ENCODE peak calls at places on chromosomes 3 and 15, in eight cellular contexts. One of them, this sample, is unnamed.

GRCh38 chr3:97613139-97613538 is 151.4 kb upstream of the ARL6 start:
- DNase-seq in HepG2: no peak
- DNase-seq in GM12878: no peak
- DNase-seq in H1: no peak
- DNase-seq in breast epithelium: no peak
- DNase-seq in spleen: no peak
- DNase-seq in sigmoid colon: no peak
- DNase-seq in transverse colon: no peak
- DNase-seq in this sample: no peak

GRCh38 chr3:59381282-59381681 is 331.5 kb upstream of the CFAP20DC start:
- DNase-seq in H1: no peak
- DNase-seq in GM12878: peak; percentile 53
- DNase-seq in sigmoid colon: no peak
- DNase-seq in transverse colon: no peak
- DNase-seq in breast epithelium: no peak
- DNase-seq in HepG2: no peak
- DNase-seq in spleen: no peak
- DNase-seq in this sample: no peak

GRCh38 chr3:88280326-88280725 is 130.6 kb downstream of the C3orf38 start:
- DNase-seq in sigmoid colon: no peak
- DNase-seq in HepG2: no peak
- DNase-seq in spleen: no peak
- DNase-seq in H1: no peak
- DNase-seq in breast epithelium: no peak
- DNase-seq in GM12878: no peak
- DNase-seq in transverse colon: no peak
- DNase-seq in this sample: no peak

GRCh38 chr3:106215047-106215446 is 346.2 kb upstream of the CBLB start:
- DNase-seq in HepG2: no peak
- DNase-seq in spleen: no peak
- DNase-seq in GM12878: no peak
- DNase-seq in breast epithelium: no peak
- DNase-seq in sigmoid colon: no peak
- DNase-seq in transverse colon: no peak
- DNase-seq in H1: no peak
- DNase-seq in this sample: no peak

GRCh38 chr3:40116478-40117162 is 192.9 kb upstream of the EIF1B start:
- DNase-seq in transverse colon: no peak
- DNase-seq in H1: no peak
- DNase-seq in sigmoid colon: no peak
- DNase-seq in GM12878: no peak
- DNase-seq in HepG2: no peak
- DNase-seq in spleen: no peak
- DNase-seq in breast epithelium: no peak
- DNase-seq in this sample: no peak

GRCh38 chr15:66043264-66043663 is 174.0 kb downstream of the RAB11A start:
- DNase-seq in HepG2: peak; percentile 65
- DNase-seq in sigmoid colon: no peak
- DNase-seq in transverse colon: peak; percentile 36
- DNase-seq in GM12878: no peak
- DNase-seq in H1: no peak
- DNase-seq in breast epithelium: no peak
- DNase-seq in spleen: no peak
- DNase-seq in this sample: peak; percentile 81

GRCh38 chr15:34993877-34994276 is 5.8 kb upstream of the ZNF770 start:
- DNase-seq in HepG2: no peak
- DNase-seq in spleen: no peak
- DNase-seq in transverse colon: no peak
- DNase-seq in breast epithelium: no peak
- DNase-seq in GM12878: peak; percentile 93
- DNase-seq in H1: no peak
- DNase-seq in sigmoid colon: no peak
- DNase-seq in this sample: no peak

GRCh38 chr3:112005091-112005672 is 6.5 kb downstream of the TAGLN3 start:
- DNase-seq in H1: no peak
- DNase-seq in GM12878: no peak
- DNase-seq in transverse colon: no peak
- DNase-seq in breast epithelium: no peak
- DNase-seq in sigmoid colon: no peak
- DNase-seq in spleen: no peak
- DNase-seq in HepG2: no peak
- DNase-seq in this sample: no peak

GRCh38 chr15:76987896-76988860 is 6.7 kb upstream of the PSTPIP1 start:
- DNase-seq in breast epithelium: no peak
- DNase-seq in sigmoid colon: peak; percentile 80
- DNase-seq in H1: no peak
- DNase-seq in spleen: peak; percentile 89
- DNase-seq in HepG2: no peak
- DNase-seq in GM12878: peak; percentile 90
- DNase-seq in transverse colon: peak; percentile 49
- DNase-seq in this sample: no peak

GRCh38 chr15:93803406-93803805 is 428.0 kb upstream of the MCTP2 start:
- DNase-seq in HepG2: no peak
- DNase-seq in breast epithelium: no peak
- DNase-seq in sigmoid colon: no peak
- DNase-seq in transverse colon: no peak
- DNase-seq in spleen: no peak
- DNase-seq in GM12878: no peak
- DNase-seq in H1: no peak
- DNase-seq in this sample: no peak

GRCh38 chr3:60431599-60431958 is 819.7 kb downstream of the FHIT start:
- DNase-seq in H1: peak; percentile 27
- DNase-seq in spleen: no peak
- DNase-seq in transverse colon: no peak
- DNase-seq in GM12878: no peak
- DNase-seq in HepG2: no peak
- DNase-seq in sigmoid colon: no peak
- DNase-seq in breast epithelium: no peak
- DNase-seq in this sample: no peak

GRCh38 chr15:46865155-46865554 is 852.1 kb upstream of the SEMA6D start:
- DNase-seq in breast epithelium: no peak
- DNase-seq in HepG2: no peak
- DNase-seq in transverse colon: no peak
- DNase-seq in spleen: no peak
- DNase-seq in GM12878: no peak
- DNase-seq in H1: no peak
- DNase-seq in sigmoid colon: no peak
- DNase-seq in this sample: no peak

GRCh38 chr15:88127477-88127799 is 129.1 kb downstream of the NTRK3 start:
- DNase-seq in sigmoid colon: no peak
- DNase-seq in transverse colon: no peak
- DNase-seq in H1: no peak
- DNase-seq in GM12878: no peak
- DNase-seq in spleen: no peak
- DNase-seq in HepG2: no peak
- DNase-seq in breast epithelium: no peak
- DNase-seq in this sample: no peak

GRCh38 chr3:121951291-121951690 is 57.1 kb downstream of the SLC15A2 start:
- DNase-seq in spleen: no peak
- DNase-seq in H1: no peak
- DNase-seq in GM12878: no peak
- DNase-seq in transverse colon: no peak
- DNase-seq in HepG2: peak; percentile 25
- DNase-seq in sigmoid colon: no peak
- DNase-seq in breast epithelium: no peak
- DNase-seq in this sample: no peak

GRCh38 chr3:173920386-173920785 is 522.8 kb downstream of the NLGN1 start:
- DNase-seq in transverse colon: no peak
- DNase-seq in sigmoid colon: no peak
- DNase-seq in HepG2: no peak
- DNase-seq in H1: no peak
- DNase-seq in spleen: no peak
- DNase-seq in breast epithelium: no peak
- DNase-seq in GM12878: no peak
- DNase-seq in this sample: no peak

GRCh38 chr3:33278106-33278672 is 947 bp downstream of the FBXL2 start:
- DNase-seq in transverse colon: no peak
- DNase-seq in sigmoid colon: no peak
- DNase-seq in spleen: no peak
- DNase-seq in H1: no peak
- DNase-seq in GM12878: no peak
- DNase-seq in breast epithelium: no peak
- DNase-seq in HepG2: no peak
- DNase-seq in this sample: no peak

GRCh38 chr3:178966299-178967183 is 105.1 kb downstream of the ZMAT3 start:
- DNase-seq in HepG2: peak; percentile 3
- DNase-seq in breast epithelium: no peak
- DNase-seq in spleen: no peak
- DNase-seq in H1: no peak
- DNase-seq in sigmoid colon: no peak
- DNase-seq in transverse colon: no peak
- DNase-seq in GM12878: peak; percentile 32
- DNase-seq in this sample: no peak

GRCh38 chr3:4730734-4731133 is 237.6 kb downstream of the ITPR1 start:
- DNase-seq in breast epithelium: no peak
- DNase-seq in HepG2: no peak
- DNase-seq in spleen: no peak
- DNase-seq in H1: no peak
- DNase-seq in transverse colon: no peak
- DNase-seq in sigmoid colon: no peak
- DNase-seq in GM12878: no peak
- DNase-seq in this sample: no peak

GRCh38 chr15:32682569-32682968 is 35.2 kb upstream of the GREM1 start:
- DNase-seq in transverse colon: no peak
- DNase-seq in sigmoid colon: no peak
- DNase-seq in breast epithelium: no peak
- DNase-seq in H1: no peak
- DNase-seq in HepG2: no peak
- DNase-seq in GM12878: no peak
- DNase-seq in spleen: no peak
- DNase-seq in this sample: no peak

GRCh38 chr15:64766041-64766440 is 9.3 kb downstream of the RBPMS2 start:
- DNase-seq in spleen: no peak
- DNase-seq in HepG2: no peak
- DNase-seq in H1: no peak
- DNase-seq in transverse colon: no peak
- DNase-seq in GM12878: no peak
- DNase-seq in sigmoid colon: no peak
- DNase-seq in breast epithelium: no peak
- DNase-seq in this sample: no peak

GRCh38 chr15:64770626-64771025 is 4.8 kb downstream of the RBPMS2 start:
- DNase-seq in GM12878: no peak
- DNase-seq in transverse colon: no peak
- DNase-seq in HepG2: no peak
- DNase-seq in breast epithelium: no peak
- DNase-seq in sigmoid colon: no peak
- DNase-seq in spleen: no peak
- DNase-seq in H1: no peak
- DNase-seq in this sample: no peak

GRCh38 chr15:64763462-64763861 is 11.9 kb downstream of the RBPMS2 start:
- DNase-seq in transverse colon: no peak
- DNase-seq in spleen: no peak
- DNase-seq in H1: no peak
- DNase-seq in HepG2: no peak
- DNase-seq in sigmoid colon: no peak
- DNase-seq in breast epithelium: no peak
- DNase-seq in GM12878: no peak
- DNase-seq in this sample: no peak

GRCh38 chr15:64763874-64764273 is 11.5 kb downstream of the RBPMS2 start:
- DNase-seq in H1: no peak
- DNase-seq in GM12878: no peak
- DNase-seq in transverse colon: no peak
- DNase-seq in spleen: no peak
- DNase-seq in HepG2: no peak
- DNase-seq in sigmoid colon: no peak
- DNase-seq in breast epithelium: no peak
- DNase-seq in this sample: no peak

DNA sequence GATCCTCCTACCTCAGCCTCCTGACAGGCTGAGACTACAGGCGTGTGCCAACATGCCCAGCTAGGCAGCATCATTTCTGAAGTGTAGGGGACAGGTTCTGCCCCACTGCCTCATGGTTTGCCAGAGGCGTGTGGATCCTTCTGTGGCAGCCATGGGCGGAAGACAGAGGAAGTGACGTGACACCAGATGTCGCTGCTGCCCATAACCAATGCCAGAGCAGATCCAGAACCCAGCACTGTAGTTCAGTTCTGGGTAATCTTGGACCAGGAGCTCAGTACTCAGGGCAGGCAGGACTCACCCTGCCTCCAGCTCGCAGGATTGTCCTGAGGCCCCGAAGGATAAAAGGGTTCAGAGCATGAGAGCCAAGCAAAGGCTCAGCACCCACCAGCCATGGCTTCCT is 8.2 kb downstream of the RBPMS2 start:
- DNase-seq in transverse colon: no peak
- DNase-seq in H1: no peak
- DNase-seq in breast epithelium: no peak
- DNase-seq in sigmoid colon: no peak
- DNase-seq in HepG2: no peak
- DNase-seq in spleen: no peak
- DNase-seq in GM12878: no peak
- DNase-seq in this sample: no peak
- TF ChIP-seq CTCF in transverse colon: no peak
- TF ChIP-seq CTCF in H1: no peak
- TF ChIP-seq CTCF in breast epithelium: no peak
- TF ChIP-seq CTCF in sigmoid colon: no peak
- TF ChIP-seq CTCF in HepG2: peak; percentile 50
- TF ChIP-seq CTCF in spleen: no peak
- TF ChIP-seq CTCF in GM12878: peak; percentile 27
- TF ChIP-seq CTCF in this sample: no peak

DNA sequence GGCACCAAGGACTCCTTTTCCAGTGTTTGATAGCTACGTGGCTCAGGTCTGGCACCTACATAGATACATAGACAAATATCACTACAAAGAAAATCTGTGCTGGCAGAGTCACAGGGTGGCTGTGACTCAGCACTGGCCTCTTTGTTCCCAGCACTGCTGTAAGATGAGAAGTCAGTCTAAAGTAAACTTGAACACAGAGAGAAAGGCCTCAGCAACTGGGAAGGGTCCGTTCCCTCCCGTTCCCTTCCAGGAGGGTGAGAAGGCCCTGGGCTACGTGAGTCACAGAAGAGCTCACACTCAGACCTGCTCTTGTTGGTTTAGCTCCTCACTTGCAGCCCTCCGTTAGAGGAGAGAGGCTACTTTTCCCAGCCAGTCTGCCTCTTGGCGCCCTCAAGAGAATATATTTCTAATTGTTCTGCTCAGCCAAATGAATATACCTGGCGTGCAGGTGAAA is 23.1 kb downstream of the ANXA2 start:
- DNase-seq in sigmoid colon: peak; percentile 74
- DNase-seq in HepG2: peak; percentile 98
- DNase-seq in spleen: no peak
- DNase-seq in H1: no peak
- DNase-seq in breast epithelium: peak; percentile 83
- DNase-seq in GM12878: no peak
- DNase-seq in transverse colon: no peak
- DNase-seq in this sample: peak; percentile 77
- TF ChIP-seq POLR2AphosphoS5 in sigmoid colon: peak; percentile 69
- TF ChIP-seq POLR2AphosphoS5 in HepG2: peak; percentile 43
- TF ChIP-seq POLR2AphosphoS5 in spleen: no peak
- TF ChIP-seq POLR2AphosphoS5 in H1: no peak
- TF ChIP-seq POLR2AphosphoS5 in breast epithelium: peak; percentile 50
- TF ChIP-seq POLR2AphosphoS5 in GM12878: no peak
- TF ChIP-seq POLR2AphosphoS5 in transverse colon: no peak
- TF ChIP-seq POLR2AphosphoS5 in this sample: peak; percentile 91

GRCh38 chr3:170420307-170420821 is 1.7 kb downstream of the CLDN11 start:
- DNase-seq in HepG2: no peak
- DNase-seq in GM12878: no peak
- DNase-seq in H1: no peak
- DNase-seq in spleen: no peak
- DNase-seq in transverse colon: no peak
- DNase-seq in sigmoid colon: no peak
- DNase-seq in breast epithelium: peak; percentile 26
- DNase-seq in this sample: no peak
- TF ChIP-seq POLR2A in HepG2: no peak
- TF ChIP-seq POLR2A in GM12878: no peak
- TF ChIP-seq POLR2A in H1: no peak
- TF ChIP-seq POLR2A in spleen: no peak
- TF ChIP-seq POLR2A in transverse colon: no peak
- TF ChIP-seq POLR2A in sigmoid colon: no peak
- TF ChIP-seq POLR2A in breast epithelium: no peak
- TF ChIP-seq POLR2A in this sample: no peak

GRCh38 chr3:133992385-133992784 is 37.3 kb downstream of the SLCO2A1 start:
- DNase-seq in HepG2: no peak
- DNase-seq in breast epithelium: no peak
- DNase-seq in sigmoid colon: peak; percentile 59
- DNase-seq in GM12878: no peak
- DNase-seq in spleen: no peak
- DNase-seq in transverse colon: no peak
- DNase-seq in H1: no peak
- DNase-seq in this sample: no peak
- TF ChIP-seq CTCF in HepG2: no peak
- TF ChIP-seq CTCF in breast epithelium: no peak
- TF ChIP-seq CTCF in sigmoid colon: no peak
- TF ChIP-seq CTCF in GM12878: no peak
- TF ChIP-seq CTCF in spleen: no peak
- TF ChIP-seq CTCF in transverse colon: no peak
- TF ChIP-seq CTCF in H1: no peak
- TF ChIP-seq CTCF in this sample: no peak